ENCODE peak calls at places on chromosomes 7 and 10, in four cellular contexts. D, V, H and I are unnamed samples.

GRCh38 chr7:120805636-120806388 is 52.1 kb downstream of the TSPAN12 start:
- DNase-seq in D (peak; percentile 81), V (no peak), H (peak; percentile 40), I (peak; percentile 10)

GRCh38 chr10:90344226-90344625 is 513.6 kb downstream of the HTR7 start:
- DNase-seq in D (no peak), V (no peak), H (no peak), I (no peak)

GRCh38 chr7:157567666-157568065 is 230.9 kb downstream of the DNAJB6 start:
- DNase-seq in D (no peak), V (no peak), H (no peak), I (no peak)

GRCh38 chr10:119350529-119351001 is 143.2 kb downstream of the GRK5 start:
- DNase-seq in D (no peak), V (no peak), H (no peak), I (no peak)

GRCh38 chr10:73168486-73168844 is 546 bp downstream of the FAM149B1 start:
- DNase-seq in D (no peak), V (no peak), H (no peak), I (peak; percentile 29)

GRCh38 chr7:69739182-69739581 is 140.9 kb downstream of the AUTS2 start:
- DNase-seq in D (no peak), V (no peak), H (no peak), I (no peak)

GRCh38 chr10:23432639-23433038 is 6.2 kb upstream of the OTUD1 start:
- DNase-seq in D (no peak), V (peak; percentile 28), H (no peak), I (no peak)

GRCh38 chr10:101935431-101935830 is 91.8 kb upstream of the KCNIP2 start:
- DNase-seq in D (no peak), V (no peak), H (no peak), I (no peak)

GRCh38 chr10:97596101-97597055 is 6.9 kb downstream of the C10orf62 start:
- DNase-seq in D (peak; percentile 23), V (no peak), H (peak; percentile 65), I (no peak)

GRCh38 chr7:137925754-137926153 is 76.1 kb downstream of the CREB3L2 start:
- DNase-seq in D (no peak), V (no peak), H (no peak), I (no peak)

GRCh38 chr7:24801910-24802699 is 44.8 kb upstream of the GSDME start:
- DNase-seq in D (no peak), V (no peak), H (no peak), I (no peak)

GRCh38 chr10:80529604-80530003 is 8.1 kb upstream of the SH2D4B start:
- DNase-seq in D (no peak), V (no peak), H (no peak), I (no peak)

GRCh38 chr10:126536656-126537055 is 133.8 kb downstream of the C10orf90 start:
- DNase-seq in D (no peak), V (no peak), H (no peak), I (no peak)

GRCh38 chr7:21690717-21691116 is 147.9 kb downstream of the DNAH11 start:
- DNase-seq in D (no peak), V (no peak), H (no peak), I (no peak)

GRCh38 chr10:62095341-62096071 is 173.1 kb downstream of the RTKN2 start:
- DNase-seq in D (no peak), V (no peak), H (no peak), I (no peak)

GRCh38 chr10:14603539-14604102 is 171.1 kb downstream of the FAM107B start:
- DNase-seq in D (no peak), V (no peak), H (no peak), I (peak; percentile 16)

GRCh38 chr10:88978463-88978862 is 12.1 kb upstream of the FAS start:
- DNase-seq in D (no peak), V (no peak), H (no peak), I (no peak)

GRCh38 chr10:88975377-88975720 is 15.2 kb upstream of the FAS start:
- DNase-seq in D (no peak), V (no peak), H (no peak), I (no peak)

GRCh38 chr10:88971668-88972067 is 18.9 kb upstream of the FAS start:
- DNase-seq in D (no peak), V (no peak), H (no peak), I (no peak)

GRCh38 chr10:88974012-88974411 is 16.6 kb upstream of the FAS start:
- DNase-seq in D (no peak), V (no peak), H (no peak), I (no peak)

GRCh38 chr10:88974446-88975376 is 15.9 kb upstream of the FAS start:
- DNase-seq in D (no peak), V (no peak), H (no peak), I (no peak)
- TF ChIP-seq POLR2AphosphoS5 in D (no peak), V (no peak), H (no peak), I (no peak)

GRCh38 chr7:106597014-106597413 is 63.9 kb downstream of the CCDC71L start:
- DNase-seq in D (no peak), V (no peak), H (no peak), I (no peak)

GRCh38 chr7:106600569-106601373 is 60.2 kb downstream of the CCDC71L start:
- DNase-seq in D (no peak), V (no peak), H (no peak), I (no peak)

GRCh38 chr7:106597751-106598619 is 63.0 kb downstream of the CCDC71L start:
- DNase-seq in D (no peak), V (no peak), H (no peak), I (no peak)

GRCh38 chr7:106599343-106599698 is 61.6 kb downstream of the CCDC71L start:
- DNase-seq in D (no peak), V (no peak), H (no peak), I (no peak)

GRCh38 chr7:106598663-106599342 is 62.2 kb downstream of the CCDC71L start:
- DNase-seq in D (peak; percentile 87), V (peak; percentile 61), H (peak; percentile 79), I (peak; percentile 30)
- TF ChIP-seq POLR2AphosphoS5 in D (peak; percentile 19), V (no peak), H (no peak), I (no peak)

DNA sequence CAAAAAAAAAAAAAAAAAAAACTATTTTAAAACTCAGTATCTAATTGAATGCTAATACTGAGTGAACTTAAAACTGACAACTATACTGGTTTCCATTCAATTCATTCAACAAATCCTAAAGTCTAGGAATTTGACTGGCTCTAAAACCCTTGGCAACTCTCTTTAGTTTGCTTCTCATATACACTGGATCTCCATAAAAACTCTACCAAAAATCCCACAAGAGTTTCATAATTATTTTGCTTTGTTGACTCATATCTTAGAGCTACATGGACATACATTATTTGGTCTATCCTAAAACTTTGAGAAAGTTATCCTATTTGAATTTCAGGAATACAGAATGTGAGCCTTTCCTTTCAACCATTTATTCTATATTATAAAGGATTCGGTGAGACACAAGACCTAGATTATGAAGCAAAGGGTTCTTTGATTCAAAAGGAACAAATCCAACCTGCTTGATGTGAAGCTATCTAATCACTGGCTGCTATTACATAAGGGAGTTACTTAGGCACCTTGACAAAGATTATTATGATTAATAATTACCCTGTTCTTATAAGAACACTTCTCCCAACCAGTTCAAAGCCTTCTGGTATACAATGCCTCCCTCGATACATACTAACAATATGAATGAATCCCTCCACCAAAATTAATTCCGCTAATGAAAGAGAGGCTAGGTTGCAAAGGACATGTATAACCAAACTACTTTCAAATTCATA is 15.8 kb upstream of the KMT2E start:
- DNase-seq in D (no peak), V (no peak), H (no peak), I (no peak)
- TF ChIP-seq POLR2AphosphoS5 in D (no peak), V (no peak), H (no peak), I (no peak)

DNA sequence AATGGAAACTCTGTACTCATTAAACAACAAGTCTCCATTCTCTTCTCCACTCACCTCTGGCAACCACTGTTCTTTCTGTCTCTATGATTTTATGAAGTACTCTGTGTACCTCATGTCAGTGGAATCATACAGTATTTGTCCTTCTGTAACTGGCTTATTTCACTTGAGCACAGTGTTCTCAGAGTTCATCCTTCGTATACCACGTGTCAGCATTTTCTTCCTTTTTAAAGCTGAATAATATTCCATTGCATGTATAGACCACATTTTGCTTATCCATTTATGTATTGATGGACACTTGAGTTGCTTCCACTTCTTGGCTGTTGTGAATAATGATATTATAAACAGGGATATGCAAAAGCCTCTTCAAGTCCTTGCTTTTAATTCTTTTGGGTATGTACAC is 333.0 kb upstream of the ZNF32 start:
- DNase-seq in D (no peak), V (no peak), H (no peak), I (no peak)
- TF ChIP-seq POLR2AphosphoS5 in D (no peak), V (no peak), H (no peak), I (no peak)

DNA sequence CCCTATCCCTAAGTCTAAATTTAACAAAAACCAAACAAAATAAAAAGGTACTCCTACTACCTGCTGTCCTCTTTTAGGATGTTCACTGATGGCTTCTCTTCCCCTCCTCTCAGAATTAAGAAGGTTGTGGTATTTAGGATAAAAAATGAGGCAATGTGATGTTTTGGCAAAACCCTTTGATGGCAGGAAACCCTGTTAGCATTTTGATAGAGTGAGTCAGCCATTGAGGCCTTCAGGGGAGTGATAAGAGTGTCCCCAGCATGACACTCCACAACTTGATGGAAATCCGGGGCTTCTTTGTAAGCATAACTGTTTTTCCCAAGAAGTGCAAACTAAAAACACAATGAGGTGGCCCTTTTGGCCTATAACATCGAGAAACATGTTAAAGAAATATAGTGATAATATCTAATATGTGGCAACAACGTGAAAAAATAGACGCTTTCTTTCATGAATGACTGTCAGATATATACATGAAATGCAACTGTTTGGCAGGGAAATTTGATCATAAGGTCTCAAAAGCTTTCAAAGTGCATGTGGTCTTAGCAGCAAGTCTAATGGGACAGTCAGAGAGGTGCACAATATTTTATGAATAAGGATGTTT is 55.0 kb downstream of the PRTFDC1 start:
- DNase-seq in D (peak; percentile 83), V (no peak), H (peak; percentile 45), I (no peak)
- TF ChIP-seq POLR2AphosphoS5 in D (peak; percentile 79), V (no peak), H (no peak), I (no peak)

GRCh38 chr7:148750442-148751355 is 52.0 kb downstream of the CUL1 start:
- DNase-seq in D (no peak), V (no peak), H (no peak), I (no peak)
- TF ChIP-seq POLR2AphosphoS5 in D (no peak), V (no peak), H (no peak), I (no peak)

DNA sequence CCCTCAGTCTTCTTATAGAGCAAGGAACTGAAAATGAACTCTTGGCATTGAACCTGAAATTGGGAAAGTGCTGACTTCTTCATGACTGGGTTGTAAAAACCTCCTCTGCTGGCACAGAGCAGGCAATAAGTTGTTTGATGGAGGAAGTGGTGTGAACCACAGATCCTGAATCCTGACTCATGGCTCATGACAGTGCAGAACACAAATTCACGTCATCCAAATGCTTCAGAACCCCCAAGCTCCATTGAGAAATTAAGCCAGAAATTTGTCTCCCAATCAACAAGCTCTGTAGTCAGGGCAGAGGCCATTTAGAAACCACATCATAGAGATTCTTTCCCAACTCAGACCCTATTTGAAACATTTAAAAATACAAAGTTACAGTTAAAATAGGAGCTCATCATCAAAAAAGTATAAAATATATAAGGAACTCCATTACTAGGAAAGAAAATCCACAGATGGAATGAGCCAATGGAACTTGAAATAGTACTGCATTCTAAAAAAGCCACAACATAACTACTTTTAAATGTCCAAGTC is 10.3 kb upstream of the STK17A start:
- DNase-seq in D (peak; percentile 64), V (peak; percentile 96), H (peak; percentile 38), I (no peak)
- TF ChIP-seq POLR2AphosphoS5 in D (no peak), V (peak; percentile 54), H (no peak), I (no peak)

GRCh38 chr10:111076682-111077661 is at the start of gene ADRA2A:
- DNase-seq in D (no peak), V (no peak), H (no peak), I (peak; percentile 54)
- TF ChIP-seq POLR2AphosphoS5 in D (no peak), V (no peak), H (no peak), I (no peak)